ENCODE peak calls at places on chromosomes 3 and 15, in seven cellular contexts. One of them, this sample, is unnamed.
A peak's percentile ranks its signal among the peaks of the same experiment; 100 is the strongest.

GRCh38 chr3:163018067-163018466 is 1521.5 kb downstream of the OTOL1 start:
- DNase-seq in PC-9: no peak
- DNase-seq in thoracic aorta: no peak
- DNase-seq in sigmoid colon: no peak
- DNase-seq in HepG2: no peak
- DNase-seq in naive thymus-derived CD4-positive, alpha-beta T cell: no peak
- DNase-seq in left lung: no peak
- DNase-seq in this sample: no peak

GRCh38 chr15:61749169-61749568 is 311.1 kb downstream of the VPS13C start:
- DNase-seq in PC-9: no peak
- DNase-seq in thoracic aorta: no peak
- DNase-seq in sigmoid colon: no peak
- DNase-seq in HepG2: no peak
- DNase-seq in naive thymus-derived CD4-positive, alpha-beta T cell: no peak
- DNase-seq in left lung: no peak
- DNase-seq in this sample: no peak

GRCh38 chr3:133965033-133965570 is 64.6 kb downstream of the SLCO2A1 start:
- DNase-seq in PC-9: no peak
- DNase-seq in thoracic aorta: no peak
- DNase-seq in sigmoid colon: peak; percentile 18
- DNase-seq in HepG2: no peak
- DNase-seq in naive thymus-derived CD4-positive, alpha-beta T cell: no peak
- DNase-seq in left lung: no peak
- DNase-seq in this sample: no peak

GRCh38 chr15:80176443-80176842 is 23.6 kb downstream of the FAH start:
- DNase-seq in PC-9: no peak
- DNase-seq in thoracic aorta: no peak
- DNase-seq in sigmoid colon: no peak
- DNase-seq in HepG2: no peak
- DNase-seq in naive thymus-derived CD4-positive, alpha-beta T cell: no peak
- DNase-seq in left lung: no peak
- DNase-seq in this sample: no peak

GRCh38 chr15:96200357-96200972 is 130.0 kb upstream of the NR2F2 start:
- DNase-seq in PC-9: peak; percentile 44
- DNase-seq in thoracic aorta: no peak
- DNase-seq in sigmoid colon: no peak
- DNase-seq in HepG2: no peak
- DNase-seq in naive thymus-derived CD4-positive, alpha-beta T cell: no peak
- DNase-seq in left lung: no peak
- DNase-seq in this sample: no peak

GRCh38 chr3:198076722-198077308 is 116.8 kb downstream of the LMLN start:
- DNase-seq in PC-9: no peak
- DNase-seq in thoracic aorta: no peak
- DNase-seq in sigmoid colon: no peak
- DNase-seq in HepG2: no peak
- DNase-seq in naive thymus-derived CD4-positive, alpha-beta T cell: no peak
- DNase-seq in left lung: no peak
- DNase-seq in this sample: no peak

GRCh38 chr15:66775127-66776105 is 73.4 kb downstream of the SMAD6 start:
- DNase-seq in PC-9: no peak
- DNase-seq in thoracic aorta: no peak
- DNase-seq in sigmoid colon: peak; percentile 71
- DNase-seq in HepG2: no peak
- DNase-seq in naive thymus-derived CD4-positive, alpha-beta T cell: no peak
- DNase-seq in left lung: no peak
- DNase-seq in this sample: no peak

GRCh38 chr15:101579766-101580165 is 72.4 kb downstream of the TM2D3 start:
- DNase-seq in PC-9: peak; percentile 91
- DNase-seq in thoracic aorta: no peak
- DNase-seq in sigmoid colon: no peak
- DNase-seq in HepG2: no peak
- DNase-seq in naive thymus-derived CD4-positive, alpha-beta T cell: no peak
- DNase-seq in left lung: no peak
- DNase-seq in this sample: no peak

GRCh38 chr3:190321789-190322603 is at the start of gene CLDN1:
- DNase-seq in PC-9: peak; percentile 64
- DNase-seq in thoracic aorta: no peak
- DNase-seq in sigmoid colon: peak; percentile 88
- DNase-seq in HepG2: peak; percentile 70
- DNase-seq in naive thymus-derived CD4-positive, alpha-beta T cell: peak; percentile 81
- DNase-seq in left lung: peak; percentile 82
- DNase-seq in this sample: peak; percentile 55

GRCh38 chr3:157495846-157496245 is 7.4 kb downstream of the VEPH1 start:
- DNase-seq in PC-9: no peak
- DNase-seq in thoracic aorta: no peak
- DNase-seq in sigmoid colon: no peak
- DNase-seq in HepG2: no peak
- DNase-seq in naive thymus-derived CD4-positive, alpha-beta T cell: no peak
- DNase-seq in left lung: no peak
- DNase-seq in this sample: no peak

GRCh38 chr15:29939404-29939803 is 117.1 kb upstream of the TJP1 start:
- DNase-seq in PC-9: peak; percentile 46
- DNase-seq in thoracic aorta: no peak
- DNase-seq in sigmoid colon: no peak
- DNase-seq in HepG2: no peak
- DNase-seq in naive thymus-derived CD4-positive, alpha-beta T cell: no peak
- DNase-seq in left lung: no peak
- DNase-seq in this sample: no peak

GRCh38 chr15:73872370-73872769 is 994 bp upstream of the TBC1D21 start:
- DNase-seq in PC-9: no peak
- DNase-seq in thoracic aorta: no peak
- DNase-seq in sigmoid colon: no peak
- DNase-seq in HepG2: no peak
- DNase-seq in naive thymus-derived CD4-positive, alpha-beta T cell: no peak
- DNase-seq in left lung: no peak
- DNase-seq in this sample: no peak

GRCh38 chr15:49239105-49239504 is 69.1 kb downstream of the GALK2 start:
- DNase-seq in PC-9: no peak
- DNase-seq in thoracic aorta: no peak
- DNase-seq in sigmoid colon: no peak
- DNase-seq in HepG2: no peak
- DNase-seq in naive thymus-derived CD4-positive, alpha-beta T cell: no peak
- DNase-seq in left lung: no peak
- DNase-seq in this sample: no peak

GRCh38 chr15:36479200-36479896 is 100.1 kb upstream of the CDIN1 start:
- DNase-seq in PC-9: no peak
- DNase-seq in thoracic aorta: no peak
- DNase-seq in sigmoid colon: no peak
- DNase-seq in HepG2: no peak
- DNase-seq in naive thymus-derived CD4-positive, alpha-beta T cell: no peak
- DNase-seq in left lung: no peak
- DNase-seq in this sample: no peak

GRCh38 chr3:77147836-77148578 is 108.1 kb downstream of the ROBO2 start:
- DNase-seq in PC-9: no peak
- DNase-seq in thoracic aorta: no peak
- DNase-seq in sigmoid colon: no peak
- DNase-seq in HepG2: no peak
- DNase-seq in naive thymus-derived CD4-positive, alpha-beta T cell: no peak
- DNase-seq in left lung: no peak
- DNase-seq in this sample: no peak

GRCh38 chr3:133573054-133573628 is 345 bp upstream of the CDV3 start:
- DNase-seq in PC-9: peak; percentile 99
- DNase-seq in thoracic aorta: peak; percentile 100
- DNase-seq in sigmoid colon: peak; percentile 100
- DNase-seq in HepG2: peak; percentile 99
- DNase-seq in naive thymus-derived CD4-positive, alpha-beta T cell: peak; percentile 100
- DNase-seq in left lung: peak; percentile 100
- DNase-seq in this sample: peak; percentile 100

GRCh38 chr3:151037746-151038145 is 47.7 kb upstream of the MED12L start:
- DNase-seq in PC-9: peak; percentile 57
- DNase-seq in thoracic aorta: no peak
- DNase-seq in sigmoid colon: peak; percentile 62
- DNase-seq in HepG2: no peak
- DNase-seq in naive thymus-derived CD4-positive, alpha-beta T cell: no peak
- DNase-seq in left lung: peak; percentile 40
- DNase-seq in this sample: no peak

GRCh38 chr3:52896613-52897012 is 735 bp downstream of the STIMATE start:
- DNase-seq in PC-9: no peak
- DNase-seq in thoracic aorta: no peak
- DNase-seq in sigmoid colon: no peak
- DNase-seq in HepG2: no peak
- DNase-seq in naive thymus-derived CD4-positive, alpha-beta T cell: no peak
- DNase-seq in left lung: no peak
- DNase-seq in this sample: no peak

GRCh38 chr15:43868412-43868811 is 41.6 kb downstream of the WDR76 start:
- DNase-seq in PC-9: no peak
- DNase-seq in thoracic aorta: no peak
- DNase-seq in sigmoid colon: no peak
- DNase-seq in HepG2: no peak
- DNase-seq in naive thymus-derived CD4-positive, alpha-beta T cell: no peak
- DNase-seq in left lung: no peak
- DNase-seq in this sample: no peak

DNA sequence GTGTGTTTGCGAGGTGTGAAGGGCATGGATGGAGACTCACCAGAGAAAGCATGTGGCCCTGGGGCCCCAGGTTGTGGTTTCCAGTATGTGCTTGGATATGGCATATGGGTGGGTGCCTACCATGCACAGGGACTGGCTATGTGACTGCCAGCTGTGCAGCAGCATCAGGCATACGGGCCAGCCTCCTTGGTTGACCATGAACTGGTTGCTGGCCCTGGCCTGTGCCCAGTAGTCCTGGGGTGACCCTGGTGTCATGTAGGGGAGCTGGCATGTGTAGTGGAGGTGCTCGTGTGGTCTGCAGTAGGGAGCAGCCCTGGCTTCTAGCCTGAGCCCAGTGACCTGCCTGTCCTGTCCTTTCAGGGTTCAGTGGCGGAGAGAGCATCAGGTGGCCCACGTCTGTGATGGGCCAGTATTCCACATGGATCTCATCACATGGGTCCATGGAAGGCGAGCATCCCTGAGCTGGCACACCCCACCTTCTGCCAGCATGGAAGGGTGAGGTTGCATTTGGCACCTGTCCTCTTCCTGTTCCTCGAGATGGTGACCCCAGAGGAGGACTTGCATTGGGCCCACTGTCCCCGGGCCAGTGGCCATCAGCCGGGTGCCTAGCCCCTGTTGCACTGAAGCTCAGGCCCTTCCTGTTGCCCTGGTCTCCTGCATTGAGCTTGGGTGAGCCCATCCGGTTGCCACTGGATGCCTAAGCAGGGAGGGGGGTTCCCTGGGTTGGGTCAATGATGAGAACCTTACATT is 229.0 kb downstream of the SNRPN start:
- DNase-seq in PC-9: no peak
- DNase-seq in thoracic aorta: no peak
- DNase-seq in sigmoid colon: peak; percentile 36
- DNase-seq in HepG2: no peak
- DNase-seq in naive thymus-derived CD4-positive, alpha-beta T cell: no peak
- DNase-seq in left lung: peak; percentile 21
- DNase-seq in this sample: no peak
- H3K9me3 ChIP-seq in PC-9: no peaks in the 10 kb centered on the region
- H3K9me3 ChIP-seq in thoracic aorta: peaks cover 5% of the 10 kb centered on the region
- H3K9me3 ChIP-seq in sigmoid colon: no peaks in the 10 kb centered on the region
- H3K9me3 ChIP-seq in HepG2: peaks cover 99% of the 10 kb centered on the region
- H3K9me3 ChIP-seq in naive thymus-derived CD4-positive, alpha-beta T cell: peaks cover 73% of the 10 kb centered on the region
- H3K9me3 ChIP-seq in left lung: no peaks in the 10 kb centered on the region
- H3K9me3 ChIP-seq in this sample: no peaks in the 10 kb centered on the region

DNA sequence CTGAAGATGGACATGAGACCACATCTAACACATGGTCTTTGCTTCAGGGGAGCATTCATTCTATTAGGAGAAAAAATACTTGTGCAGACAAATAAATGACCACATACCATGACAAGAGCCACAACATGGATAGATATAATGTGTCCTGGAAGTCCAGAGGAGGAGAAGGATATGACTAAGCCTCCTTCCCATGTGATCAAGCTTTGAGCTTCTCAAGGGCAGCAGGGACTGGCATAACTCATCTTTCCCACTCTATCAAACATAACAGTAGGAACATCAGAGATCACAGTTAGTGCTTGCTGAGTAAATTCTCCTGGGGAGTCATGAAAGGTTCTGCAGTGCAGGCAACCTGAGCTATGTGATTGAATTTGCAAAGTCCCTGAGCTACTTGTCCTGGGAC is 86.0 kb upstream of the LPP start:
- DNase-seq in PC-9: peak; percentile 50
- DNase-seq in thoracic aorta: no peak
- DNase-seq in sigmoid colon: no peak
- DNase-seq in HepG2: no peak
- DNase-seq in naive thymus-derived CD4-positive, alpha-beta T cell: no peak
- DNase-seq in left lung: no peak
- DNase-seq in this sample: no peak
- H3K9me3 ChIP-seq in PC-9: no peaks in the 10 kb centered on the region
- H3K9me3 ChIP-seq in thoracic aorta: no peaks in the 10 kb centered on the region
- H3K9me3 ChIP-seq in sigmoid colon: no peaks in the 10 kb centered on the region
- H3K9me3 ChIP-seq in HepG2: no peaks in the 10 kb centered on the region
- H3K9me3 ChIP-seq in naive thymus-derived CD4-positive, alpha-beta T cell: no peaks in the 10 kb centered on the region
- H3K9me3 ChIP-seq in left lung: no peaks in the 10 kb centered on the region
- H3K9me3 ChIP-seq in this sample: no peaks in the 10 kb centered on the region

GRCh38 chr3:13712682-13713180 is 163.8 kb downstream of the FBLN2 start:
- DNase-seq in PC-9: no peak
- DNase-seq in thoracic aorta: no peak
- DNase-seq in sigmoid colon: no peak
- DNase-seq in HepG2: no peak
- DNase-seq in naive thymus-derived CD4-positive, alpha-beta T cell: no peak
- DNase-seq in left lung: peak; percentile 8
- DNase-seq in this sample: no peak

GRCh38 chr3:13714251-13714916 is 165.5 kb downstream of the FBLN2 start:
- DNase-seq in PC-9: no peak
- DNase-seq in thoracic aorta: no peak
- DNase-seq in sigmoid colon: peak; percentile 29
- DNase-seq in HepG2: no peak
- DNase-seq in naive thymus-derived CD4-positive, alpha-beta T cell: no peak
- DNase-seq in left lung: peak; percentile 14
- DNase-seq in this sample: no peak

GRCh38 chr3:13713396-13713795 is 164.5 kb downstream of the FBLN2 start:
- DNase-seq in PC-9: no peak
- DNase-seq in thoracic aorta: no peak
- DNase-seq in sigmoid colon: peak; percentile 46
- DNase-seq in HepG2: no peak
- DNase-seq in naive thymus-derived CD4-positive, alpha-beta T cell: no peak
- DNase-seq in left lung: peak; percentile 12
- DNase-seq in this sample: no peak

GRCh38 chr3:13710251-13710650 is 161.3 kb downstream of the FBLN2 start:
- DNase-seq in PC-9: no peak
- DNase-seq in thoracic aorta: no peak
- DNase-seq in sigmoid colon: peak; percentile 21
- DNase-seq in HepG2: no peak
- DNase-seq in naive thymus-derived CD4-positive, alpha-beta T cell: no peak
- DNase-seq in left lung: peak; percentile 4
- DNase-seq in this sample: no peak

GRCh38 chr3:13711911-13712650 is 163.2 kb downstream of the FBLN2 start:
- DNase-seq in PC-9: no peak
- DNase-seq in thoracic aorta: no peak
- DNase-seq in sigmoid colon: peak; percentile 33
- DNase-seq in HepG2: no peak
- DNase-seq in naive thymus-derived CD4-positive, alpha-beta T cell: no peak
- DNase-seq in left lung: peak; percentile 3
- DNase-seq in this sample: no peak
- H3K9me3 ChIP-seq in PC-9: no peaks in the 10 kb centered on the region
- H3K9me3 ChIP-seq in thoracic aorta: no peaks in the 10 kb centered on the region
- H3K9me3 ChIP-seq in sigmoid colon: no peaks in the 10 kb centered on the region
- H3K9me3 ChIP-seq in HepG2: no peaks in the 10 kb centered on the region
- H3K9me3 ChIP-seq in naive thymus-derived CD4-positive, alpha-beta T cell: peaks cover 6% of the 10 kb centered on the region
- H3K9me3 ChIP-seq in left lung: no peaks in the 10 kb centered on the region
- H3K9me3 ChIP-seq in this sample: no peaks in the 10 kb centered on the region

DNA sequence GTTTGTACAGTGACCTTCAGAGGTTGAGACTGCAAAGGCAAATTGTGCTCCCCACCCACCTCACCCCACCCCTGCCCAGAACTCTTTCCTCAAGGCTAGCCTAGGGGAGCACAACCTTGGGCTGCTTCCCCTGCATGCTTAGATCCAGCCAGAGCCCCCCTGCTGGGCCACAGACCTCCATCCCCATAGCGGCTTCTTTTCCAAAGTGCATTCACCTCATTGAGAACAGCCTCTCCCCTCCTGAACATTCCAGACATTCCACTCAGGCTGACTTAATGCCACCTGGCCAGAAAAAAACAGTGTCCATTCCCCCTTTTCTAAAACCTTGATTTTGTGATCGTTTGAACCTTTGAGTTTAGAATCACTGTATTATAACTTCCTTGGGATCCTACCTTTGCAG is 124.4 kb upstream of the TOPAZ1 start:
- DNase-seq in PC-9: no peak
- DNase-seq in thoracic aorta: no peak
- DNase-seq in sigmoid colon: no peak
- DNase-seq in HepG2: no peak
- DNase-seq in naive thymus-derived CD4-positive, alpha-beta T cell: no peak
- DNase-seq in left lung: no peak
- DNase-seq in this sample: no peak
- H3K9me3 ChIP-seq in PC-9: no peaks in the 10 kb centered on the region
- H3K9me3 ChIP-seq in thoracic aorta: no peaks in the 10 kb centered on the region
- H3K9me3 ChIP-seq in sigmoid colon: no peaks in the 10 kb centered on the region
- H3K9me3 ChIP-seq in HepG2: no peaks in the 10 kb centered on the region
- H3K9me3 ChIP-seq in naive thymus-derived CD4-positive, alpha-beta T cell: no peaks in the 10 kb centered on the region
- H3K9me3 ChIP-seq in left lung: no peaks in the 10 kb centered on the region
- H3K9me3 ChIP-seq in this sample: no peaks in the 10 kb centered on the region

This sample was measured in T-helper 17 cell.